ENCODE peak calls at places on chromosomes 6 and 20, in six cellular contexts. M, E, C, B, V and I are unnamed samples. For H3F3A, the result is how much of the 10 kb centered on the place peaks cover.

GRCh38 chr20:49149281-49150045 is 38.7 kb downstream of the STAU1 start:
- DNase-seq in M (peak), E (no peak), C (no peak), B (no peak), V (no peak), I (no peak)

GRCh38 chr6:39814236-39814635 is 22.1 kb downstream of the DAAM2 start:
- DNase-seq in M (no peak), E (no peak), C (no peak), B (no peak), V (no peak), I (no peak)

GRCh38 chr20:18287546-18287914 is 797 bp upstream of the ZNF133 start:
- DNase-seq in M (peak), E (no peak), C (no peak), B (no peak), V (no peak), I (no peak)

GRCh38 chr6:90412538-90413369 is 116.1 kb upstream of the BACH2 start:
- DNase-seq in M (no peak), E (no peak), C (no peak), B (no peak), V (no peak), I (no peak)

GRCh38 chr6:66735106-66735890 is 1028.3 kb upstream of the EYS start:
- DNase-seq in M (no peak), E (no peak), C (no peak), B (no peak), V (no peak), I (peak)

GRCh38 chr20:25076731-25077609 is 5.0 kb downstream of the VSX1 start:
- DNase-seq in M (peak), E (peak), C (peak), B (peak), V (peak), I (peak)

GRCh38 chr6:148329568-148330299 is 12.9 kb upstream of the SASH1 start:
- DNase-seq in M (peak), E (no peak), C (peak), B (no peak), V (no peak), I (peak)

GRCh38 chr6:18861182-18861581 is 474.0 kb downstream of the RNF144B start:
- DNase-seq in M (no peak), E (no peak), C (no peak), B (no peak), V (no peak), I (no peak)

GRCh38 chr6:33172307-33173227 is 19.7 kb downstream of the COL11A2 start:
- DNase-seq in M (peak), E (peak), C (no peak), B (peak), V (no peak), I (peak)

GRCh38 chr6:11007715-11008608 is 36.1 kb downstream of the ELOVL2 start:
- DNase-seq in M (peak), E (no peak), C (peak), B (peak), V (no peak), I (peak)

GRCh38 chr6:117547688-117548621 is 54.4 kb downstream of the GOPC start:
- DNase-seq in M (no peak), E (no peak), C (no peak), B (peak), V (no peak), I (no peak)

GRCh38 chr6:44969446-44970175 is 358.5 kb upstream of the RUNX2 start:
- DNase-seq in M (peak), E (no peak), C (no peak), B (no peak), V (no peak), I (no peak)

GRCh38 chr6:37673436-37673835 is 24.2 kb downstream of the MDGA1 start:
- DNase-seq in M (no peak), E (no peak), C (no peak), B (no peak), V (no peak), I (no peak)

GRCh38 chr6:3748208-3748701 is 3.3 kb downstream of the PXDC1 start:
- DNase-seq in M (peak), E (peak), C (peak), B (peak), V (peak), I (peak)

GRCh38 chr6:111614833-111615582 is 9.3 kb upstream of the TRAF3IP2 start:
- DNase-seq in M (no peak), E (peak), C (no peak), B (peak), V (no peak), I (no peak)

GRCh38 chr20:49825521-49826033 is 12.9 kb downstream of the SLC9A8 start:
- DNase-seq in M (no peak), E (no peak), C (peak), B (no peak), V (no peak), I (peak)

GRCh38 chr6:129440691-129441090 is 269.3 kb downstream of the ARHGAP18 start:
- DNase-seq in M (no peak), E (peak), C (no peak), B (peak), V (no peak), I (no peak)

GRCh38 chr20:22699396-22699795 is 115.0 kb upstream of the FOXA2 start:
- DNase-seq in M (no peak), E (no peak), C (no peak), B (no peak), V (no peak), I (no peak)

GRCh38 chr20:22703843-22704242 is 119.5 kb upstream of the FOXA2 start:
- DNase-seq in M (no peak), E (no peak), C (no peak), B (no peak), V (no peak), I (no peak)

GRCh38 chr20:22698443-22698842 is 114.1 kb upstream of the FOXA2 start:
- DNase-seq in M (peak), E (no peak), C (no peak), B (no peak), V (no peak), I (peak)

GRCh38 chr20:22700387-22700786 is 116.0 kb upstream of the FOXA2 start:
- DNase-seq in M (peak), E (no peak), C (no peak), B (no peak), V (no peak), I (peak)

GRCh38 chr20:22701679-22702308 is 117.4 kb upstream of the FOXA2 start:
- DNase-seq in M (no peak), E (no peak), C (no peak), B (no peak), V (no peak), I (no peak)
- H2AFZ ChIP-seq in M (no peak), E (no peak), C (no peak), B (no peak), V (no peak), I (no peak)

DNA sequence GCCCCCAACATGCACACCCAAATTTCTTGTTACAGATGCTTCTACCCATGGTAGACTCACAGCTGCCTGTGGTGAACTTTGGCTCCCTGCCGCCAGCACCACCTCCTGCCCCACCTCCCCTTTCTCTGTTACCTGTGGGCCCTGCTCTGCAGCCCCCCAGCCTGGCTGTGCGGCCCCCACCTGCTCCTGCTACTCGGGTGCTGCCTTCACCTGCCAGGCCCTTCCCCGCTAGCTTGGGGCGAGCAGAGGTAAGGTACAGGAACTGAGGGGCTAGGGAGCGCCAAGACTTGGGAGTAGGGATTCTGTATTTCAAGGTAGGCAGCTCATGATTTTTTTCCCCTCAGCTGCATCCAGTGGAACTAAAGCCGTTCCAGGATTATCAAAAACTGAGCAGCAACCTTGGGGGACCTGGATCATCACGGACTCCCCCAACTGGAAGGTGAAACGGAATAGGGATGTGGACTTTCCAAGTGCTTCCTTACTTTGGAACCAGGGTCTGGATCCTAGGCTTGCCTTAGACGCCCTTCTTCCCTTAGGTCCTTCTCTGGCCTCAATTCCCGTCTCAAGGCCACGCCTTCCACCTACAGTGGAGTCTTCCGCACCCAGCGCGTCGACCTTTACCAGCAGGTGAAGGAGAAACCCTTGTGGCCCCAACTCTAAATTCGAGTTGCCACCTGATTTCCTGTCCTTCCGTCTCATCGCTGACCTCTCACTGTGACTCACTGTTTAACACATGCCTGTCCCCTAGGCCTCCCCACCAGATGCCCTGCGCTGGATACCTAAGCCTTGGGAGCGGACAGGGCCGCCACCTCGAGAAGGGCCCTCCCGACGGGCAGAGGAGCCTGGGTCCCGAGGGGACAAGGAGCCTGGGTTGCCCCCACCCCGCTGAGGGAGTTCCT is 15.5 kb downstream of the BAG6 start:
- DNase-seq in M (peak), E (no peak), C (no peak), B (no peak), V (no peak), I (no peak)
- H3F3A ChIP-seq in M (half or more), E (half or more), C (half or more), B (half or more), V (under half), I (under half)

DNA sequence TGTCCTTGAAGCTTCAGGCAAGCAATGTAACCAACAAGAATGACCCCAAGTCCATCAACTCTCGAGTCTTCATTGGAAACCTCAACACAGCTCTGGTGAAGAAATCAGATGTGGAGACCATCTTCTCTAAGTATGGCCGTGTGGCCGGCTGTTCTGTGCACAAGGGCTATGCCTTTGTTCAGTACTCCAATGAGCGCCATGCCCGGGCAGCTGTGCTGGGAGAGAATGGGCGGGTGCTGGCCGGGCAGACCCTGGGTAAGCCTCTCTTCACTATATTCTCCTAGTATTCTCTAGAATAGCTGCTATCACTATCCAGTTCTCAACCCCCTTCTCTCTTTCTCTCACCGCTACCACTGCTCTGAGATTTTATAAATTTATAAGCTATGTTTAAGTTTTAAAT is 40.0 kb downstream of the EIF2S2 start:
- DNase-seq in M (no peak), E (no peak), C (no peak), B (no peak), V (no peak), I (no peak)
- TF ChIP-seq EZH2 in M (no peak), E (no peak), C (no peak), B (no peak), V (no peak), I (no peak)

DNA sequence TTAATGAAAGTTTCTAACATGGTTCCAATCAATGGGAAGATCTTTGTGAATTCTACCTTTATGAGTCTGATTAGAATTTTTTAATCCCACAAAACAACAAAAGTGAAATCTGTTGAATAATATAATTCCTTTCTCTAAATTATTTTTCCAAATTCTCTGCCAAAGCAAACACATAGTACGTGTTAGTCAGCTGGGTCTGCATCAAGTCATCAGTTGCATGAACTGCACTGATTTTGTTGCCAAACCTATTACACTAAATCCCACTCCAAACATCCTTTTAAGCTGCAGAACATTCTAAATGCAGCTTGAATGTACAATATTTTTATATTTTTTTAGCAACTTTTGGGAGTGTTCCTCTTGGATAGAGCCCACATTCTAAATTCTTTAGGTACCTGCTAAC is 199.0 kb upstream of the HSF2 start:
- DNase-seq in M (peak), E (no peak), C (no peak), B (no peak), V (no peak), I (no peak)
- H2AFZ ChIP-seq in M (no peak), E (no peak), C (peak), B (no peak), V (no peak), I (no peak)

GRCh38 chr6:27893836-27894807 is 18.1 kb downstream of the OR2B2 start:
- DNase-seq in M (peak), E (peak), C (peak), B (peak), V (peak), I (peak)
- H3F3A ChIP-seq in M (half or more), E (half or more), C (under half), B (under half), V (half or more), I (under half)

GRCh38 chr6:21665101-21665435 is 71.5 kb downstream of the SOX4 start:
- DNase-seq in M (peak), E (no peak), C (no peak), B (no peak), V (no peak), I (no peak)

GRCh38 chr6:21665436-21666199 is 72.1 kb downstream of the SOX4 start:
- DNase-seq in M (no peak), E (peak), C (no peak), B (peak), V (no peak), I (no peak)

GRCh38 chr6:21666788-21667681 is 73.5 kb downstream of the SOX4 start:
- DNase-seq in M (no peak), E (peak), C (no peak), B (peak), V (no peak), I (no peak)

GRCh38 chr6:21664263-21665081 is 70.9 kb downstream of the SOX4 start:
- DNase-seq in M (peak), E (peak), C (no peak), B (peak), V (no peak), I (no peak)

GRCh38 chr6:21666200-21666671 is 72.7 kb downstream of the SOX4 start:
- DNase-seq in M (peak), E (peak), C (no peak), B (peak), V (no peak), I (no peak)
- TF ChIP-seq EZH2 in M (no peak), E (no peak), C (no peak), B (no peak), V (no peak), I (no peak)